ENCODE peak calls at places on chromosomes 7 and 10, in ten cellular contexts. C is astrocyte, R is mammary epithelial cell, N is pancreas, A is H1, H is Panc1, E is WERI-Rb-1, Y is kidney, Q is heart left ventricle, T is AG04450. W is an unnamed sample.

GRCh38 chr7:24668922-24669635 is 88.2 kb downstream of the GSDME start:
- DNase-seq in N (no peak), Y (no peak), C (peak; percentile 17), E (no peak), A (no peak), T (no peak), H (no peak), Q (no peak), R (peak; percentile 57), W (peak; percentile 57)

GRCh38 chr7:106767498-106768323 is 97.4 kb upstream of the PIK3CG start:
- DNase-seq in E (no peak), C (peak; percentile 35), A (no peak), Q (no peak), Y (no peak), N (no peak), T (peak; percentile 61), R (no peak), H (no peak), W (no peak)

GRCh38 chr10:122128357-122128756 is 139.4 kb downstream of the TACC2 start:
- DNase-seq in H (no peak), Y (no peak), Q (peak; percentile 84), E (no peak), R (no peak), C (peak; percentile 67), N (no peak), A (no peak), T (no peak), W (no peak)

GRCh38 chr10:112658900-112659328 is 211.9 kb downstream of the VTI1A start:
- DNase-seq in Y (no peak), Q (no peak), R (peak; percentile 72), H (no peak), N (no peak), T (no peak), A (no peak), C (peak; percentile 76), E (no peak), W (peak; percentile 60)

GRCh38 chr7:74482629-74483401 is 29.1 kb downstream of the GTF2IRD1 start:
- DNase-seq in E (no peak), A (no peak), H (peak; percentile 42), R (peak; percentile 74), T (peak; percentile 93), C (peak; percentile 99), Q (peak; percentile 54), N (no peak), Y (no peak), W (peak; percentile 79)

GRCh38 chr7:93948106-93948505 is 26.6 kb downstream of the GNG11 start:
- DNase-seq in T (no peak), C (peak; percentile 67), Y (no peak), N (no peak), H (no peak), E (no peak), R (no peak), A (no peak), Q (no peak), W (no peak)

GRCh38 chr7:100677308-100678095 is 4.0 kb downstream of the GNB2 start:
- DNase-seq in Q (no peak), T (no peak), N (no peak), R (no peak), C (no peak), A (no peak), Y (peak; percentile 79), H (no peak), E (no peak), W (no peak)

GRCh38 chr7:42237891-42238531 is 1.0 kb upstream of the GLI3 start:
- DNase-seq in T (no peak), N (no peak), E (peak; percentile 7), A (no peak), C (peak; percentile 54), Y (peak; percentile 94), H (no peak), R (no peak), Q (peak; percentile 76), W (peak; percentile 47)

GRCh38 chr7:29879609-29880008 is 73.3 kb downstream of the WIPF3 start:
- DNase-seq in Q (peak; percentile 52), N (no peak), E (no peak), R (peak; percentile 46), Y (no peak), C (peak; percentile 52), A (no peak), H (no peak), T (no peak), W (no peak)

GRCh38 chr7:29875741-29876140 is 69.4 kb downstream of the WIPF3 start:
- DNase-seq in Q (no peak), E (no peak), T (no peak), Y (no peak), C (no peak), H (no peak), N (no peak), R (no peak), A (no peak), W (no peak)

GRCh38 chr7:29877196-29877595 is 70.9 kb downstream of the WIPF3 start:
- DNase-seq in A (no peak), Y (no peak), R (peak; percentile 62), Q (no peak), T (no peak), N (no peak), C (no peak), E (no peak), H (no peak), W (no peak)

GRCh38 chr7:29881724-29882123 is 75.4 kb downstream of the WIPF3 start:
- DNase-seq in E (no peak), C (no peak), Y (no peak), Q (no peak), A (peak; percentile 29), R (no peak), H (no peak), T (no peak), N (no peak), W (no peak)

DNA sequence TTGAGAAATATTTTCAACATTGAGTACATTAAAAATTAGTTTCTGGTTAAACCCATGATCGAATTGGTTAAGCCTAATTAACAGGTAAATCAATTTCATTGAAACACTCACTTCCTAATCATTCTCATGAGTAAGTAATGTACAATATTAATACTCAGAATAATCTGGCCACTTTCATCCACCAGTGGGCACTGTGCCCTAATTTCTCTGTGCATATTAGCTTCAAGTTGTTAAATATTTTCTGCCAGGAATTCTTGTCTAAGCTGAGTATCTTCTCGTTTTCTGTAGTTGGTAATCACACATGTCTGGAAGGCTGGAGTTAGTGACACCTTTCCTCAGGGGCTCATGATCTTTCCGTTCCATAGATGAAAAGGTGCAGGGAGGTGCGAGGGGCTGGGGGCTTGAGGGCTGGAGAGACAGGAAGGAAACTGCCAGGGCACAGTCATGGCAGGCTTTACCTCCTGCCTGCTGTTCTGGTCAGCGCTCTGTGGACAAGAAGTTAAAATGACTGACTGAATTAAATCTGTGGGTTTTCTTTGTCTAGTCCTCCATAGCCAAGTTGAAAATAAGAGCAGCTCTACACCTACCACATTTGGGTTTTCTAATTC is 71.9 kb downstream of the WIPF3 start:
- DNase-seq in Y (no peak), N (no peak), R (peak; percentile 33), C (peak; percentile 12), A (no peak), Q (no peak), H (peak; percentile 15), E (peak; percentile 20), T (peak; percentile 20), W (peak; percentile 58)
- TF ChIP-seq CTCF in Y (peak; percentile 56), N (no peak), R (peak; percentile 67), C (peak; percentile 71), A (peak; percentile 30), Q (peak; percentile 39), H (peak; percentile 74), E (peak; percentile 19), T (peak; percentile 66), W (peak; percentile 76)

GRCh38 chr7:919114-919442 is 35.4 kb downstream of the ADAP1 start:
- DNase-seq in T (no peak), E (no peak), N (no peak), Q (peak; percentile 9), A (no peak), R (no peak), H (no peak), C (no peak), Y (peak; percentile 58), W (no peak)
- H3K27ac ChIP-seq in T (no peak overlapping the region), E (no peak overlapping the region), N (no peak overlapping the region), Q (no peak overlapping the region), A (no peak overlapping the region), R (no peak overlapping the region), H (no peak overlapping the region), C (no peak overlapping the region), Y (no peak overlapping the region), W (no peak overlapping the region)

GRCh38 chr7:2566890-2567662 is 8.3 kb downstream of the IQCE start:
- DNase-seq in Q (no peak), E (no peak), T (peak; percentile 69), H (no peak), A (no peak), N (no peak), C (no peak), Y (peak; percentile 66), R (no peak), W (no peak)

GRCh38 chr7:2569421-2569820 is 10.6 kb downstream of the IQCE start:
- DNase-seq in E (no peak), N (no peak), H (no peak), R (no peak), Y (peak; percentile 69), Q (no peak), C (no peak), T (no peak), A (no peak), W (no peak)

GRCh38 chr7:2566348-2566889 is 7.6 kb downstream of the IQCE start:
- DNase-seq in T (no peak), E (no peak), A (no peak), H (no peak), N (no peak), R (no peak), C (no peak), Q (no peak), Y (no peak), W (no peak)

GRCh38 chr7:2568521-2569223 is 9.9 kb downstream of the IQCE start:
- DNase-seq in T (no peak), E (no peak), C (no peak), H (no peak), Q (no peak), R (no peak), Y (peak; percentile 57), N (no peak), A (no peak), W (no peak)

GRCh38 chr7:2567663-2568238 is 9.0 kb downstream of the IQCE start:
- DNase-seq in Y (no peak), R (no peak), A (peak; percentile 31), E (no peak), Q (peak; percentile 53), T (no peak), N (no peak), C (no peak), H (no peak), W (no peak)
- TF ChIP-seq CTCF in Y (peak; percentile 29), R (peak; percentile 39), A (peak; percentile 83), E (peak; percentile 72), Q (peak; percentile 69), T (peak; percentile 77), N (no peak), C (peak; percentile 44), H (no peak), W (peak; percentile 30)

GRCh38 chr10:6067457-6067856 is 5.3 kb upstream of the IL2RA start:
- DNase-seq in H (no peak), C (no peak), T (no peak), A (no peak), N (no peak), Q (no peak), Y (no peak), R (no peak), E (no peak), W (no peak)

GRCh38 chr10:6068006-6068405 is 5.8 kb upstream of the IL2RA start:
- DNase-seq in C (no peak), A (no peak), H (no peak), R (no peak), Y (no peak), T (no peak), Q (no peak), N (no peak), E (no peak), W (no peak)

GRCh38 chr10:6064119-6064518 is 2.0 kb upstream of the IL2RA start:
- DNase-seq in H (no peak), Q (no peak), R (no peak), Y (no peak), E (no peak), A (no peak), C (no peak), N (no peak), T (no peak), W (no peak)

GRCh38 chr10:6065845-6066244 is 3.7 kb upstream of the IL2RA start:
- DNase-seq in C (no peak), A (no peak), Q (peak; percentile 49), Y (no peak), R (no peak), T (no peak), E (no peak), N (no peak), H (no peak), W (no peak)

GRCh38 chr10:6065406-6065805 is 3.2 kb upstream of the IL2RA start:
- DNase-seq in H (no peak), E (no peak), T (no peak), Y (no peak), Q (no peak), A (no peak), R (no peak), C (no peak), N (no peak), W (no peak)
- H3K27ac ChIP-seq in H (no peak overlapping the region), E (no peak overlapping the region), T (no peak overlapping the region), Y (peak overlapping the region; percentile 47), Q (peak overlapping the region; percentile 61), A (no peak overlapping the region), R (no peak overlapping the region), C (no peak overlapping the region), N (no peak overlapping the region), W (no peak overlapping the region)